ENCODE peak calls at places on chromosomes 7 and 10, in six cellular contexts. B, V, T, G, U and J are unnamed samples. For H3K4me1, the result is how much of the 10 kb centered on the place peaks cover.

GRCh38 chr7:104133238-104133637 is 74.6 kb downstream of the ORC5 start:
- DNase-seq in B (no peak), V (no peak), T (no peak), G (no peak), U (no peak), J (no peak)

GRCh38 chr10:71694567-71694968 is 25.0 kb downstream of the C10orf105 start:
- DNase-seq in B (no peak), V (peak), T (peak), G (no peak), U (no peak), J (no peak)

GRCh38 chr10:119489572-119490326 is 52.8 kb downstream of the RGS10 start:
- DNase-seq in B (peak), V (peak), T (no peak), G (no peak), U (peak), J (no peak)

GRCh38 chr10:1381339-1381738 is 325.2 kb downstream of the WDR37 start:
- DNase-seq in B (no peak), V (peak), T (no peak), G (no peak), U (no peak), J (peak)

GRCh38 chr10:73915206-73915851 is 4.4 kb downstream of the PLAU start:
- DNase-seq in B (no peak), V (no peak), T (no peak), G (no peak), U (no peak), J (no peak)

GRCh38 chr7:77822269-77822668 is 23.7 kb downstream of the PHTF2 start:
- DNase-seq in B (no peak), V (no peak), T (no peak), G (no peak), U (no peak), J (no peak)

GRCh38 chr7:36871863-36872262 is 147.6 kb upstream of the AOAH start:
- DNase-seq in B (no peak), V (no peak), T (no peak), G (no peak), U (no peak), J (no peak)

GRCh38 chr7:149818536-149818840 is 19.7 kb upstream of the ZNF862 start:
- DNase-seq in B (no peak), V (no peak), T (no peak), G (no peak), U (no peak), J (no peak)

GRCh38 chr10:130254168-130255061 is 118.2 kb downstream of the GLRX3 start:
- DNase-seq in B (no peak), V (no peak), T (no peak), G (no peak), U (no peak), J (no peak)

GRCh38 chr10:103192089-103192450 is 1.0 kb downstream of the NT5C2 start:
- DNase-seq in B (no peak), V (no peak), T (no peak), G (no peak), U (peak), J (no peak)

GRCh38 chr7:13894956-13895355 is 94.5 kb downstream of the ETV1 start:
- DNase-seq in B (no peak), V (no peak), T (no peak), G (no peak), U (no peak), J (no peak)

GRCh38 chr10:111098679-111099437 is 22.0 kb downstream of the ADRA2A start:
- DNase-seq in B (no peak), V (no peak), T (no peak), G (no peak), U (peak), J (no peak)

GRCh38 chr10:600876-601275 is 88.6 kb downstream of the DIP2C start:
- DNase-seq in B (no peak), V (peak), T (no peak), G (no peak), U (no peak), J (no peak)

GRCh38 chr10:43040482-43041256 is 36.2 kb upstream of the RET start:
- DNase-seq in B (peak), V (peak), T (no peak), G (peak), U (no peak), J (peak)

GRCh38 chr7:151795168-151795754 is 81.7 kb downstream of the PRKAG2 start:
- DNase-seq in B (peak), V (no peak), T (no peak), G (no peak), U (no peak), J (no peak)

GRCh38 chr7:8566016-8566415 is 132.6 kb downstream of the NXPH1 start:
- DNase-seq in B (no peak), V (no peak), T (no peak), G (no peak), U (no peak), J (no peak)

GRCh38 chr10:116878123-116878522 is 28.8 kb downstream of the ENO4 start:
- DNase-seq in B (no peak), V (no peak), T (no peak), G (no peak), U (no peak), J (no peak)

GRCh38 chr7:45708046-45708950 is 134.1 kb downstream of the ADCY1 start:
- DNase-seq in B (peak), V (no peak), T (no peak), G (no peak), U (no peak), J (peak)

GRCh38 chr7:18496336-18496700 is 769 bp downstream of the HDAC9 start:
- DNase-seq in B (no peak), V (no peak), T (no peak), G (no peak), U (no peak), J (no peak)

GRCh38 chr10:95445223-95445836 is 115.8 kb downstream of the SORBS1 start:
- DNase-seq in B (peak), V (peak), T (no peak), G (no peak), U (peak), J (no peak)

GRCh38 chr10:3467052-3467906 is 294.7 kb upstream of the PITRM1 start:
- DNase-seq in B (peak), V (peak), T (no peak), G (peak), U (peak), J (peak)

GRCh38 chr7:125746510-125746909 is 816.9 kb upstream of the POT1 start:
- DNase-seq in B (no peak), V (no peak), T (no peak), G (no peak), U (no peak), J (no peak)

GRCh38 chr7:34550996-34551395 is 107.0 kb upstream of the NPSR1 start:
- DNase-seq in B (no peak), V (no peak), T (no peak), G (no peak), U (no peak), J (no peak)

GRCh38 chr7:122013070-122013469 is 131.0 kb downstream of the AASS start:
- DNase-seq in B (no peak), V (no peak), T (no peak), G (no peak), U (no peak), J (no peak)

GRCh38 chr7:91326516-91327209 is 62.4 kb downstream of the FZD1 start:
- DNase-seq in B (no peak), V (no peak), T (no peak), G (no peak), U (no peak), J (no peak)

GRCh38 chr10:89921422-89921821 is 220.0 kb downstream of the KIF20B start:
- DNase-seq in B (no peak), V (no peak), T (no peak), G (no peak), U (peak), J (no peak)

GRCh38 chr7:131235489-131236317 is 92.0 kb upstream of the MKLN1 start:
- DNase-seq in B (peak), V (peak), T (no peak), G (no peak), U (peak), J (no peak)

GRCh38 chr10:102762401-102763015 is 18.8 kb downstream of the WBP1L start:
- DNase-seq in B (no peak), V (no peak), T (no peak), G (no peak), U (no peak), J (no peak)

GRCh38 chr10:35194906-35195305 is 68.3 kb downstream of the CREM start:
- DNase-seq in B (no peak), V (no peak), T (no peak), G (no peak), U (peak), J (no peak)

GRCh38 chr7:128217030-128217805 is 23.9 kb upstream of the LEP start:
- DNase-seq in B (peak), V (no peak), T (no peak), G (no peak), U (peak), J (no peak)
- H3K4me1 ChIP-seq in B (under half), V (under half), T (under half), G (under half), U (under half), J (under half)

GRCh38 chr10:33688506-33688905 is 354.0 kb upstream of the NRP1 start:
- DNase-seq in B (no peak), V (no peak), T (no peak), G (no peak), U (no peak), J (no peak)
- TF ChIP-seq EP300 in B (no peak), V (no peak), T (no peak), G (no peak), U (no peak), J (no peak)

DNA sequence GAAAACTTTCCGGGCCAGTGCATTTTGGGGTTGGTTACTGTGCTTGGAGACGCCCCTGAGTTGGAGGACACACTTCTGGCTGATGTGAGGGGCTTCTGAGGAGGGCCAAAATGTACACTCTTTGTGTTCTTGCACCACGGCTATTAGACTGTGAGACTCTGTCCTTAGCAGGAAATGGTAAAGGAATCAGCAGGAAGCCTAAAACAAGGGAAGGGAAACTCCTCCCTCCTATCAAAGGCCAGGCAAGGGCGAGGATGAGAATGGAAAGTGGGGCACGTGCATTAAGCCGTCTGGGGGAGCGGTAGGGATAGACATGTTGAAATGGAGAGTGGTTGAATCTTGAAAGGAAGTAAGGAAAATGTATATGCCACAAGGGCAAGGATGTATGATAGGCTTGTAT is 1.8 kb upstream of the SRGN start:
- DNase-seq in B (no peak), V (no peak), T (no peak), G (no peak), U (no peak), J (no peak)
- H3K27ac ChIP-seq in B (peak), V (peak), T (peak), G (peak), U (peak), J (peak)

DNA sequence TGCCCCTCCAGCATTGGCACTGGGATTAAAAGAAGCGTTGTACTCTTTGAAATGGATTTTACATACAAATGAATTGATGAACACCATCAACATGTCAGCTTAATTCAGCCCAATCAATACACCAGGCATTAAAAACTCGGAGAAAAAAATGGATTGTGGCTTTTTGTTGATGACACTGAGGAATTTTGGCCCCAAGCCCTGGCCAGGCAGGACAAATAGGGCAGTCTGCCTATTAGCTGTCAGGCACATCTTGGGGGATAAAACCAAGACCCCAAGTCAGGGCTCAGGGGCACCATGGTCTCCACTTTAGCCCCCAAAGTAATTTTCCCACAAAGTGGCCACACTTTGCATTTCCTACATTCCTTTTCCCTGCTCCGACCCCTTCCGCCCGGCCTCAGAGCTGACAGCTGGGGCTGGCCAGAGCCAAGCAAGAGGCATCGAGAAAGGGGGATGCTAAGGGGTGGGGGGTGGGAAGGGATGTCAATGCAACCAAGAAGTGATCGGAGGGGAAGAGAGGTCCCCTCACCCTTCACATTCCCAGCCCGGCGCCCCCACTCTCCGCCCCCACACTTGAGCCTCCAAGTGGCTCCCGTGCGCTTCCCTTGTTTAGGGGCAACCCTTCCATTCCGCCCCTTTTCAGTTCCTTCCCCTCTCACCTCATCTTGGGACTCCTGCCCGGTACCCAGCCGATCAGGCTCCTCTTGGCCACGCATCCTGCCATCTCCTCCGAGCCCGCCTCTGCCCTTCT is 711 bp downstream of the HIP1 start:
- DNase-seq in B (peak), V (no peak), T (no peak), G (no peak), U (no peak), J (no peak)
- H3K4me1 ChIP-seq in B (under half), V (under half), T (under half), G (half or more), U (half or more), J (under half)

GRCh38 chr10:124081547-124082140 is 11.8 kb downstream of the CHST15 start:
- DNase-seq in B (no peak), V (no peak), T (no peak), G (no peak), U (no peak), J (no peak)
- TF ChIP-seq EP300 in B (no peak), V (no peak), T (no peak), G (no peak), U (no peak), J (no peak)

GRCh38 chr7:140641532-140642191 is 1.0 kb upstream of the DENND2A start:
- DNase-seq in B (peak), V (no peak), T (no peak), G (no peak), U (no peak), J (no peak)
- H3K27ac ChIP-seq in B (peak), V (peak), T (no peak), G (peak), U (no peak), J (peak)